ENCODE peak calls at places on chromosomes 3 and 15, in eight cellular contexts. One of them, this sample, is unnamed.
A peak's percentile ranks its signal among the peaks of the same experiment; 100 is the strongest.

GRCh38 chr15:101042320-101042719 is 123.2 kb downstream of the LRRK1 start:
- DNase-seq in mesendoderm: no peak
- DNase-seq in iris pigment epithelial cell: no peak
- DNase-seq in stimulated activated CD4-positive, alpha-beta T cell treated with anti-CD3 and anti-CD28 coated beads, TNF-alpha, amount 100 ng/mL, for 4 hours: no peak
- DNase-seq in nucleus accumbens: no peak
- DNase-seq in non-pigmented ciliary epithelial cell: no peak
- DNase-seq in NCI-H2171: no peak
- DNase-seq in lower leg skin: no peak
- DNase-seq in this sample: no peak

GRCh38 chr3:127984241-127984975 is 67.8 kb upstream of the SEC61A1 start:
- DNase-seq in mesendoderm: no peak
- DNase-seq in iris pigment epithelial cell: no peak
- DNase-seq in stimulated activated CD4-positive, alpha-beta T cell treated with anti-CD3 and anti-CD28 coated beads, TNF-alpha, amount 100 ng/mL, for 4 hours: no peak
- DNase-seq in nucleus accumbens: no peak
- DNase-seq in non-pigmented ciliary epithelial cell: no peak
- DNase-seq in NCI-H2171: no peak
- DNase-seq in lower leg skin: no peak
- DNase-seq in this sample: no peak

GRCh38 chr3:12553921-12554391 is 2.9 kb upstream of the MKRN2 start:
- DNase-seq in mesendoderm: no peak
- DNase-seq in iris pigment epithelial cell: peak; percentile 18
- DNase-seq in stimulated activated CD4-positive, alpha-beta T cell treated with anti-CD3 and anti-CD28 coated beads, TNF-alpha, amount 100 ng/mL, for 4 hours: no peak
- DNase-seq in nucleus accumbens: no peak
- DNase-seq in non-pigmented ciliary epithelial cell: no peak
- DNase-seq in NCI-H2171: no peak
- DNase-seq in lower leg skin: no peak
- DNase-seq in this sample: no peak

GRCh38 chr3:46065294-46065705 is 38.0 kb upstream of the XCR1 start:
- DNase-seq in mesendoderm: no peak
- DNase-seq in iris pigment epithelial cell: peak; percentile 36
- DNase-seq in stimulated activated CD4-positive, alpha-beta T cell treated with anti-CD3 and anti-CD28 coated beads, TNF-alpha, amount 100 ng/mL, for 4 hours: peak; percentile 44
- DNase-seq in nucleus accumbens: no peak
- DNase-seq in non-pigmented ciliary epithelial cell: no peak
- DNase-seq in NCI-H2171: peak; percentile 85
- DNase-seq in lower leg skin: no peak
- DNase-seq in this sample: peak; percentile 8

GRCh38 chr3:53804697-53805462 is 41.3 kb downstream of the CHDH start:
- DNase-seq in mesendoderm: peak; percentile 95
- DNase-seq in iris pigment epithelial cell: peak; percentile 54
- DNase-seq in stimulated activated CD4-positive, alpha-beta T cell treated with anti-CD3 and anti-CD28 coated beads, TNF-alpha, amount 100 ng/mL, for 4 hours: no peak
- DNase-seq in nucleus accumbens: no peak
- DNase-seq in non-pigmented ciliary epithelial cell: peak; percentile 23
- DNase-seq in NCI-H2171: no peak
- DNase-seq in lower leg skin: no peak
- DNase-seq in this sample: no peak

GRCh38 chr3:123489400-123490004 is 40.6 kb upstream of the ADCY5 start:
- DNase-seq in mesendoderm: peak; percentile 69
- DNase-seq in iris pigment epithelial cell: peak; percentile 61
- DNase-seq in stimulated activated CD4-positive, alpha-beta T cell treated with anti-CD3 and anti-CD28 coated beads, TNF-alpha, amount 100 ng/mL, for 4 hours: peak; percentile 18
- DNase-seq in nucleus accumbens: peak; percentile 54
- DNase-seq in non-pigmented ciliary epithelial cell: peak; percentile 4
- DNase-seq in NCI-H2171: peak; percentile 37
- DNase-seq in lower leg skin: peak; percentile 73
- DNase-seq in this sample: peak; percentile 35

GRCh38 chr15:44011238-44011873 is 183.7 kb downstream of the FRMD5 start:
- DNase-seq in mesendoderm: no peak
- DNase-seq in iris pigment epithelial cell: no peak
- DNase-seq in stimulated activated CD4-positive, alpha-beta T cell treated with anti-CD3 and anti-CD28 coated beads, TNF-alpha, amount 100 ng/mL, for 4 hours: no peak
- DNase-seq in nucleus accumbens: no peak
- DNase-seq in non-pigmented ciliary epithelial cell: no peak
- DNase-seq in NCI-H2171: no peak
- DNase-seq in lower leg skin: no peak
- DNase-seq in this sample: no peak

GRCh38 chr15:90037510-90037860 is 36.4 kb downstream of the ZNF710 start:
- DNase-seq in mesendoderm: no peak
- DNase-seq in iris pigment epithelial cell: peak; percentile 88
- DNase-seq in stimulated activated CD4-positive, alpha-beta T cell treated with anti-CD3 and anti-CD28 coated beads, TNF-alpha, amount 100 ng/mL, for 4 hours: no peak
- DNase-seq in nucleus accumbens: no peak
- DNase-seq in non-pigmented ciliary epithelial cell: no peak
- DNase-seq in NCI-H2171: no peak
- DNase-seq in lower leg skin: no peak
- DNase-seq in this sample: no peak

GRCh38 chr3:148309390-148310035 is 388.2 kb upstream of the AGTR1 start:
- DNase-seq in mesendoderm: peak; percentile 73
- DNase-seq in iris pigment epithelial cell: peak; percentile 52
- DNase-seq in stimulated activated CD4-positive, alpha-beta T cell treated with anti-CD3 and anti-CD28 coated beads, TNF-alpha, amount 100 ng/mL, for 4 hours: no peak
- DNase-seq in nucleus accumbens: no peak
- DNase-seq in non-pigmented ciliary epithelial cell: no peak
- DNase-seq in NCI-H2171: no peak
- DNase-seq in lower leg skin: no peak
- DNase-seq in this sample: no peak

GRCh38 chr15:43954181-43954621 is 127.4 kb downstream of the WDR76 start:
- DNase-seq in mesendoderm: no peak
- DNase-seq in iris pigment epithelial cell: no peak
- DNase-seq in stimulated activated CD4-positive, alpha-beta T cell treated with anti-CD3 and anti-CD28 coated beads, TNF-alpha, amount 100 ng/mL, for 4 hours: no peak
- DNase-seq in nucleus accumbens: no peak
- DNase-seq in non-pigmented ciliary epithelial cell: no peak
- DNase-seq in NCI-H2171: no peak
- DNase-seq in lower leg skin: no peak
- DNase-seq in this sample: no peak

GRCh38 chr15:37995461-37996347 is 61.3 kb downstream of the TMCO5A start:
- DNase-seq in mesendoderm: peak; percentile 69
- DNase-seq in iris pigment epithelial cell: peak; percentile 85
- DNase-seq in stimulated activated CD4-positive, alpha-beta T cell treated with anti-CD3 and anti-CD28 coated beads, TNF-alpha, amount 100 ng/mL, for 4 hours: no peak
- DNase-seq in nucleus accumbens: no peak
- DNase-seq in non-pigmented ciliary epithelial cell: no peak
- DNase-seq in NCI-H2171: peak; percentile 13
- DNase-seq in lower leg skin: no peak
- DNase-seq in this sample: no peak

GRCh38 chr15:66943456-66944095 is 121.8 kb upstream of the SMAD3 start:
- DNase-seq in mesendoderm: no peak
- DNase-seq in iris pigment epithelial cell: no peak
- DNase-seq in stimulated activated CD4-positive, alpha-beta T cell treated with anti-CD3 and anti-CD28 coated beads, TNF-alpha, amount 100 ng/mL, for 4 hours: no peak
- DNase-seq in nucleus accumbens: no peak
- DNase-seq in non-pigmented ciliary epithelial cell: no peak
- DNase-seq in NCI-H2171: peak; percentile 91
- DNase-seq in lower leg skin: no peak
- DNase-seq in this sample: no peak

GRCh38 chr3:155870133-155870944 is at the start of gene GMPS:
- DNase-seq in mesendoderm: peak; percentile 97
- DNase-seq in iris pigment epithelial cell: peak; percentile 93
- DNase-seq in stimulated activated CD4-positive, alpha-beta T cell treated with anti-CD3 and anti-CD28 coated beads, TNF-alpha, amount 100 ng/mL, for 4 hours: peak; percentile 93
- DNase-seq in nucleus accumbens: peak; percentile 88
- DNase-seq in non-pigmented ciliary epithelial cell: peak; percentile 49
- DNase-seq in NCI-H2171: peak; percentile 93
- DNase-seq in lower leg skin: peak; percentile 89
- DNase-seq in this sample: peak; percentile 98

GRCh38 chr3:18290130-18290529 is 135.0 kb downstream of the SATB1 start:
- DNase-seq in mesendoderm: no peak
- DNase-seq in iris pigment epithelial cell: no peak
- DNase-seq in stimulated activated CD4-positive, alpha-beta T cell treated with anti-CD3 and anti-CD28 coated beads, TNF-alpha, amount 100 ng/mL, for 4 hours: no peak
- DNase-seq in nucleus accumbens: no peak
- DNase-seq in non-pigmented ciliary epithelial cell: no peak
- DNase-seq in NCI-H2171: no peak
- DNase-seq in lower leg skin: no peak
- DNase-seq in this sample: no peak

GRCh38 chr3:18301781-18302180 is 123.4 kb downstream of the SATB1 start:
- DNase-seq in mesendoderm: no peak
- DNase-seq in iris pigment epithelial cell: no peak
- DNase-seq in stimulated activated CD4-positive, alpha-beta T cell treated with anti-CD3 and anti-CD28 coated beads, TNF-alpha, amount 100 ng/mL, for 4 hours: no peak
- DNase-seq in nucleus accumbens: no peak
- DNase-seq in non-pigmented ciliary epithelial cell: no peak
- DNase-seq in NCI-H2171: no peak
- DNase-seq in lower leg skin: no peak
- DNase-seq in this sample: no peak